ENCODE peak calls at places on chromosomes 16 and 17, in seven cellular contexts. S, G, B, M, A, U and K are unnamed samples.

GRCh38 chr16:74720579-74720978 is 19.9 kb upstream of the MLKL start:
- DNase-seq in S (no peak), G (no peak), B (no peak), M (no peak), A (no peak), U (no peak), K (no peak)

GRCh38 chr17:8954339-8954738 is 11.2 kb downstream of the PIK3R5 start:
- DNase-seq in S (no peak), G (no peak), B (peak), M (no peak), A (peak), U (peak), K (peak)

GRCh38 chr17:81393684-81394376 is 1.4 kb upstream of the BAHCC1 start:
- DNase-seq in S (peak), G (peak), B (peak), M (peak), A (peak), U (peak), K (peak)

GRCh38 chr17:80481284-80482057 is 5.1 kb upstream of the NPTX1 start:
- DNase-seq in S (no peak), G (no peak), B (no peak), M (no peak), A (no peak), U (no peak), K (no peak)

GRCh38 chr17:61699694-61700093 is 108.7 kb upstream of the NACA2 start:
- DNase-seq in S (no peak), G (no peak), B (no peak), M (no peak), A (no peak), U (no peak), K (no peak)

GRCh38 chr17:82923366-82924113 is 83.7 kb upstream of the ZNF750 start:
- DNase-seq in S (no peak), G (no peak), B (no peak), M (no peak), A (no peak), U (no peak), K (no peak)

GRCh38 chr17:21419299-21420239 is 43.4 kb downstream of the KCNJ12 start:
- DNase-seq in S (no peak), G (no peak), B (peak), M (no peak), A (no peak), U (no peak), K (peak)

GRCh38 chr16:85903576-85903975 is 4.6 kb downstream of the IRF8 start:
- DNase-seq in S (no peak), G (no peak), B (no peak), M (no peak), A (no peak), U (no peak), K (no peak)

GRCh38 chr16:21116148-21116693 is 34.4 kb downstream of the DNAH3 start:
- DNase-seq in S (no peak), G (no peak), B (peak), M (no peak), A (no peak), U (no peak), K (peak)

GRCh38 chr17:30922235-30922993 is 669 bp downstream of the ADAP2 start:
- DNase-seq in S (no peak), G (no peak), B (peak), M (peak), A (no peak), U (peak), K (peak)

GRCh38 chr17:79761894-79762570 is 15.9 kb upstream of the CBX2 start:
- DNase-seq in S (no peak), G (no peak), B (no peak), M (no peak), A (no peak), U (no peak), K (no peak)

GRCh38 chr17:70454908-70455307 is 285.6 kb downstream of the KCNJ2 start:
- DNase-seq in S (no peak), G (no peak), B (no peak), M (no peak), A (no peak), U (no peak), K (no peak)

GRCh38 chr17:55056530-55056929 is 88.0 kb downstream of the STXBP4 start:
- DNase-seq in S (no peak), G (no peak), B (no peak), M (no peak), A (no peak), U (no peak), K (no peak)

GRCh38 chr16:22425036-22425801 is 50.8 kb upstream of the CDR2 start:
- DNase-seq in S (no peak), G (no peak), B (no peak), M (no peak), A (no peak), U (no peak), K (no peak)

GRCh38 chr17:46002973-46003316 is 3.9 kb downstream of the STH start:
- DNase-seq in S (no peak), G (no peak), B (no peak), M (no peak), A (no peak), U (no peak), K (no peak)

GRCh38 chr16:27520982-27521673 is 28.6 kb downstream of the GTF3C1 start:
- DNase-seq in S (no peak), G (peak), B (peak), M (peak), A (no peak), U (no peak), K (no peak)

GRCh38 chr17:75404739-75405364 is 626 bp downstream of the GRB2 start:
- DNase-seq in S (no peak), G (peak), B (peak), M (peak), A (no peak), U (peak), K (peak)

GRCh38 chr17:6323626-6324356 is 111.1 kb downstream of the AIPL1 start:
- DNase-seq in S (no peak), G (no peak), B (peak), M (no peak), A (no peak), U (no peak), K (peak)

GRCh38 chr17:73228748-73229236 is 32.9 kb downstream of the CPSF4L start:
- DNase-seq in S (no peak), G (peak), B (peak), M (peak), A (no peak), U (peak), K (no peak)

GRCh38 chr16:53922067-53922804 is 218.3 kb downstream of the FTO start:
- DNase-seq in S (no peak), G (peak), B (no peak), M (peak), A (no peak), U (no peak), K (no peak)

GRCh38 chr17:59607061-59607460 is 12.6 kb upstream of the CLTC start:
- DNase-seq in S (no peak), G (no peak), B (no peak), M (no peak), A (no peak), U (no peak), K (no peak)

GRCh38 chr17:61477204-61477834 is 25.1 kb downstream of the TBX4 start:
- DNase-seq in S (no peak), G (no peak), B (no peak), M (no peak), A (no peak), U (no peak), K (peak)

GRCh38 chr17:6497496-6498221 is 53.4 kb downstream of the PIMREG start:
- DNase-seq in S (no peak), G (no peak), B (no peak), M (no peak), A (no peak), U (no peak), K (peak)

GRCh38 chr17:38693700-38694329 is 11.3 kb upstream of the MLLT6 start:
- DNase-seq in S (no peak), G (peak), B (no peak), M (peak), A (no peak), U (no peak), K (peak)

GRCh38 chr16:86854058-86854621 is 275.8 kb downstream of the FOXL1 start:
- DNase-seq in S (no peak), G (peak), B (no peak), M (no peak), A (no peak), U (no peak), K (no peak)

GRCh38 chr17:12727076-12727750 is 61.5 kb downstream of the MYOCD start:
- DNase-seq in S (no peak), G (peak), B (no peak), M (peak), A (no peak), U (peak), K (no peak)

GRCh38 chr16:12160249-12160648 is 183.7 kb downstream of the SNX29 start:
- DNase-seq in S (no peak), G (no peak), B (no peak), M (no peak), A (no peak), U (no peak), K (no peak)

GRCh38 chr16:12158428-12158827 is 181.9 kb downstream of the SNX29 start:
- DNase-seq in S (no peak), G (peak), B (no peak), M (peak), A (no peak), U (no peak), K (no peak)

GRCh38 chr16:12160815-12161550 is 184.4 kb downstream of the SNX29 start:
- DNase-seq in S (no peak), G (no peak), B (no peak), M (no peak), A (no peak), U (no peak), K (no peak)

GRCh38 chr16:12159028-12159427 is 182.5 kb downstream of the SNX29 start:
- DNase-seq in S (no peak), G (no peak), B (peak), M (no peak), A (no peak), U (no peak), K (no peak)

DNA sequence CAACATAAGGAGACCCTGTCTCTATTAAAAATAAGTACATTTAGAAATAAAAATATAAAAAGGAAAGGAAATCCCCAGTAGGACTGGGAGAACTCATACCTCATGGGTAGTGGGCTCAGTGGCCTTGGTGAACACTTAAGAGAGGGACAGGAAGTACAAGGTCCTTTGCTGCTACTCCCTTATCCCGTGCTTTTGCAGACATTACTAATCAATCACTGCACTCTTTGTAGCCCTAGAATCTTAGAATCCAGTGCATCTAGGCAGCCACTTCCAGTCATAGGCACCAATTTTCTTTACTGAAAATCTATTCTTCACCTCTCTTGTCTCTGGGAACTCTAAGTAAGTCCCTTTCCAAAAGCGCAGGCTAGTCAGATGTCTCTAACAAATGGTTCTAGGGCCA is 183.1 kb downstream of the SNX29 start:
- DNase-seq in S (no peak), G (no peak), B (no peak), M (no peak), A (no peak), U (no peak), K (no peak)
- H3K18ac ChIP-seq in S (no peak), G (peak), B (no peak), M (no peak), A (no peak), U (no peak), K (no peak)

GRCh38 chr17:27862848-27863247 is 30.3 kb downstream of the LYRM9 start:
- DNase-seq in S (no peak), G (no peak), B (no peak), M (no peak), A (no peak), U (peak), K (no peak)
- H3K18ac ChIP-seq in S (no peak), G (no peak), B (no peak), M (no peak), A (no peak), U (no peak), K (no peak)

GRCh38 chr16:2427526-2427925 is 1.7 kb upstream of the CCNF start:
- DNase-seq in S (no peak), G (no peak), B (no peak), M (no peak), A (no peak), U (no peak), K (no peak)

GRCh38 chr16:2428787-2429036 is 535 bp upstream of the CCNF start:
- DNase-seq in S (no peak), G (no peak), B (no peak), M (no peak), A (no peak), U (no peak), K (no peak)

GRCh38 chr16:2425825-2426430 is 3.3 kb upstream of the CCNF start:
- DNase-seq in S (no peak), G (no peak), B (no peak), M (no peak), A (no peak), U (no peak), K (no peak)

GRCh38 chr16:2428051-2428786 is 1.0 kb upstream of the CCNF start:
- DNase-seq in S (no peak), G (no peak), B (peak), M (no peak), A (no peak), U (peak), K (peak)

GRCh38 chr16:2426941-2427361 is 2.3 kb upstream of the CCNF start:
- DNase-seq in S (no peak), G (no peak), B (no peak), M (no peak), A (no peak), U (peak), K (no peak)
- H3K18ac ChIP-seq in S (no peak), G (no peak), B (no peak), M (no peak), A (no peak), U (no peak), K (no peak)

GRCh38 chr16:83689385-83689831 is 118.4 kb upstream of the HSBP1 start:
- DNase-seq in S (no peak), G (peak), B (peak), M (peak), A (no peak), U (peak), K (no peak)

GRCh38 chr16:83686726-83687125 is 121.1 kb upstream of the HSBP1 start:
- DNase-seq in S (no peak), G (no peak), B (no peak), M (no peak), A (no peak), U (no peak), K (no peak)

GRCh38 chr16:83692224-83692623 is 115.6 kb upstream of the HSBP1 start:
- DNase-seq in S (no peak), G (no peak), B (no peak), M (no peak), A (no peak), U (no peak), K (no peak)
- H3K18ac ChIP-seq in S (no peak), G (no peak), B (no peak), M (no peak), A (no peak), U (no peak), K (no peak)

DNA sequence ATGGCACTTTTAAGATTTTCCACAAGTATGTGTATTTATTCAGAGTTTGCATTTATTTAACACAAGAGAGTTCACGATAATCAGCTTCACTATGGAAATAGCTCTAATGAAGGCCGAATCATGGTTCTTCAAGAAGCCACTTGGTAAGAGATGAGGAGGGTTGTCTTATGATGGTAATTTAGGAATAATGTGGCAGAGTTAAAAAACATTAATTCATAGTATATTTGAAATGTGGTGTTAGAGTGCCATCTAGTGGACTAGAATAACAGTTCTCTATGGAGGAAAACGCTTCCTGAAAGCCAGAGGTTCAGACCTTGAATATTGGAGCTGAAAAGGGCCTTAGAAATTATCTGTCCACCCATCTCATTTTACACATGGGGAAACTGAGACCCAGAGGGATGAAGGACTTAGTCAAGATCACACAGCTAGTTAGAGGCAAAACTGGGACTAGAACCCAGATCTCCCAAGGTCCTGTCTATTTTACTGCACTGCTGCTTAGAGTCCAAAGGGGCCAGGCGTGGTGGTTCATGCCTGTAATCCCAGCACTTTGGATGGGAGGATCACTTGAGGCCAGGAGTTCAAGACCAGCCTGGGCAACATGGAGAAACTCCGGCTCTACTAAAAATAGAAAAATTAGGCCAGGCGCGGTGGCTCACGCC is 33.8 kb upstream of the KPNB1 start:
- DNase-seq in S (peak), G (peak), B (peak), M (peak), A (no peak), U (peak), K (no peak)
- H3K18ac ChIP-seq in S (no peak), G (no peak), B (no peak), M (no peak), A (no peak), U (no peak), K (no peak)

GRCh38 chr17:41895617-41896016 is 23.1 kb downstream of the ACLY start:
- DNase-seq in S (no peak), G (peak), B (no peak), M (no peak), A (no peak), U (no peak), K (no peak)
- H3K18ac ChIP-seq in S (no peak), G (no peak), B (no peak), M (no peak), A (no peak), U (no peak), K (no peak)